ENCODE peak calls at places on chromosomes 2 and 18, in eight cellular contexts. B is left ventricle myocardium inferior; R is stimulated activated naive CD8-positive, alpha-beta T cell treated with anti-CD3 and anti-CD28 coated beads, Interleukin-15, Interleukin-2, amounts not matched to agents 100 U/mL and 50 U/mL, for 24 hours; K is stimulated activated CD4-positive, alpha-beta T cell treated with anti-CD3 and anti-CD28 coated beads, Interleukin-4, amount 100 ng/mL, for 48 hours; L is ELF-1; I is AG04449; A is GM13976; J is lower lobe of right lung. E is an unnamed sample.

GRCh38 chr2:105390454-105390853 is 8.4 kb downstream of the FHL2 start:
- DNase-seq in B (no peak), J (no peak), I (no peak), R (no peak), K (no peak), A (no peak), L (no peak), E (no peak)

GRCh38 chr2:160283675-160284074 is 83.6 kb upstream of the ITGB6 start:
- DNase-seq in J (no peak), R (no peak), I (no peak), L (no peak), A (no peak), K (no peak), B (no peak), E (no peak)

GRCh38 chr2:98800330-98801064 is 69.6 kb upstream of the MGAT4A start:
- DNase-seq in A (no peak), J (no peak), B (no peak), L (no peak), R (no peak), K (no peak), I (no peak), E (no peak)

GRCh38 chr18:2907459-2908145 is 60.8 kb downstream of the EMILIN2 start:
- DNase-seq in K (no peak), R (no peak), I (no peak), B (no peak), A (no peak), J (no peak), L (no peak), E (no peak)

GRCh38 chr2:200467806-200468686 is 41.8 kb downstream of the KCTD18 start:
- DNase-seq in L (no peak), B (no peak), R (no peak), J (no peak), I (no peak), A (no peak), K (no peak), E (no peak)

GRCh38 chr2:27237341-27237945 is 20.3 kb downstream of the CAD start:
- DNase-seq in K (no peak), L (no peak), I (no peak), R (no peak), A (no peak), B (no peak), J (no peak), E (no peak)

GRCh38 chr2:215811409-215812355 is 201.7 kb downstream of the MREG start:
- DNase-seq in K (no peak), L (no peak), I (no peak), J (no peak), R (no peak), B (no peak), A (peak), E (no peak)

GRCh38 chr18:74963820-74964446 is 245.0 kb downstream of the PTGR3 start:
- DNase-seq in A (peak), R (no peak), J (peak), B (no peak), L (peak), K (no peak), I (no peak), E (no peak)

GRCh38 chr2:1755436-1756191 is 11.3 kb upstream of the PXDN start:
- DNase-seq in J (no peak), L (no peak), I (no peak), R (no peak), B (no peak), K (no peak), A (no peak), E (no peak)

GRCh38 chr2:11757101-11757500 is 10.7 kb downstream of the LPIN1 start:
- DNase-seq in B (no peak), R (no peak), I (no peak), K (no peak), J (no peak), A (no peak), L (peak), E (no peak)

E was measured in GM04503.